ENCODE peak calls at places on chromosome 20, in eight cellular contexts. B, R, V, J, Q, W, N and Y are unnamed samples.

GRCh38 chr20:23078351-23078993 is 7.7 kb downstream of the CD93 start:
- DNase-seq in B (no peak), R (no peak), V (peak), J (no peak), Q (peak), W (peak), N (no peak), Y (no peak)

GRCh38 chr20:63397946-63398450 is 36.8 kb upstream of the CHRNA4 start:
- DNase-seq in B (no peak), R (no peak), V (no peak), J (no peak), Q (no peak), W (no peak), N (no peak), Y (no peak)

GRCh38 chr20:59032713-59033059 is 551 bp upstream of the ATP5F1E start:
- DNase-seq in B (no peak), R (no peak), V (peak), J (no peak), Q (peak), W (no peak), N (no peak), Y (no peak)

GRCh38 chr20:8095648-8096572 is 36.2 kb upstream of the PLCB1 start:
- DNase-seq in B (no peak), R (no peak), V (peak), J (no peak), Q (no peak), W (no peak), N (no peak), Y (no peak)

GRCh38 chr20:13458860-13459451 is 179.8 kb downstream of the TASP1 start:
- DNase-seq in B (peak), R (no peak), V (peak), J (no peak), Q (peak), W (peak), N (peak), Y (no peak)

GRCh38 chr20:59074456-59074855 is 31.9 kb upstream of the PRELID3B start:
- DNase-seq in B (no peak), R (no peak), V (no peak), J (no peak), Q (no peak), W (no peak), N (no peak), Y (no peak)

GRCh38 chr20:35363190-35363589 is 48.6 kb downstream of the UQCC1 start:
- DNase-seq in B (no peak), R (no peak), V (peak), J (no peak), Q (peak), W (no peak), N (no peak), Y (peak)

GRCh38 chr20:61674688-61675087 is 391.0 kb downstream of the TAF4 start:
- DNase-seq in B (no peak), R (no peak), V (no peak), J (no peak), Q (no peak), W (no peak), N (no peak), Y (no peak)

GRCh38 chr20:10576411-10576810 is 97.4 kb downstream of the JAG1 start:
- DNase-seq in B (no peak), R (no peak), V (no peak), J (no peak), Q (no peak), W (no peak), N (no peak), Y (no peak)

GRCh38 chr20:5033566-5033965 is 32.3 kb upstream of the SLC23A2 start:
- DNase-seq in B (no peak), R (no peak), V (peak), J (no peak), Q (peak), W (peak), N (no peak), Y (no peak)

GRCh38 chr20:6502999-6503398 is 264.5 kb upstream of the BMP2 start:
- DNase-seq in B (no peak), R (no peak), V (no peak), J (no peak), Q (no peak), W (no peak), N (no peak), Y (no peak)

GRCh38 chr20:63978319-63979220 is 872 bp downstream of the SAMD10 start:
- DNase-seq in B (peak), R (peak), V (peak), J (peak), Q (peak), W (no peak), N (peak), Y (no peak)

GRCh38 chr20:49676581-49677291 is 36.9 kb downstream of the B4GALT5 start:
- DNase-seq in B (peak), R (no peak), V (no peak), J (no peak), Q (peak), W (no peak), N (peak), Y (no peak)

GRCh38 chr20:48928832-48929725 is 7.6 kb downstream of the ARFGEF2 start:
- DNase-seq in B (no peak), R (no peak), V (peak), J (no peak), Q (peak), W (peak), N (no peak), Y (no peak)

GRCh38 chr20:1402149-1402548 is 9.3 kb upstream of the FKBP1A start:
- DNase-seq in B (no peak), R (no peak), V (peak), J (no peak), Q (peak), W (no peak), N (no peak), Y (no peak)

GRCh38 chr20:23517719-23518118 is 26.8 kb downstream of the CST8 start:
- DNase-seq in B (no peak), R (no peak), V (no peak), J (no peak), Q (no peak), W (no peak), N (no peak), Y (no peak)

GRCh38 chr20:20457392-20458126 is 89.7 kb downstream of the INSM1 start:
- DNase-seq in B (no peak), R (no peak), V (peak), J (no peak), Q (peak), W (peak), N (no peak), Y (no peak)

GRCh38 chr20:20212675-20213096 is 155.2 kb upstream of the INSM1 start:
- DNase-seq in B (no peak), R (no peak), V (no peak), J (no peak), Q (no peak), W (no peak), N (no peak), Y (no peak)

GRCh38 chr20:278607-279571 is 11.7 kb downstream of the C20orf96 start:
- DNase-seq in B (no peak), R (no peak), V (no peak), J (no peak), Q (no peak), W (no peak), N (no peak), Y (no peak)

GRCh38 chr20:62044671-62045070 is 21.0 kb downstream of the TAF4 start:
- DNase-seq in B (no peak), R (no peak), V (no peak), J (no peak), Q (no peak), W (no peak), N (no peak), Y (no peak)

GRCh38 chr20:15702161-15702560 is 871.1 kb downstream of the KIF16B start:
- DNase-seq in B (no peak), R (no peak), V (no peak), J (no peak), Q (no peak), W (peak), N (no peak), Y (no peak)

GRCh38 chr20:63500902-63501817 is 2.3 kb upstream of the EEF1A2 start:
- DNase-seq in B (no peak), R (no peak), V (no peak), J (no peak), Q (no peak), W (no peak), N (no peak), Y (no peak)

GRCh38 chr20:57964011-57964862 is 254.4 kb upstream of the PMEPA1 start:
- DNase-seq in B (no peak), R (peak), V (no peak), J (no peak), Q (no peak), W (no peak), N (no peak), Y (peak)